ENCODE peak calls at places on chromosome 22, in six cellular contexts. N is activated CD8-positive, alpha-beta memory T cell treated with anti-CD3 and anti-CD28 coated beads for 1 hour; H is HS-27A; O is GM20000; B is NCI-H446 treated with DMSO at 0.1 percent for 48 hours; T is HCEC 1CT. D is an unnamed sample.

GRCh38 chr22:36763576-36763975 is 12.3 kb downstream of the IFT27 start:
- DNase-seq in N (no peak), H (no peak), O (no peak), B (no peak), T (no peak), D (peak)

GRCh38 chr22:33844273-33844672 is 76.0 kb downstream of the LARGE1 start:
- DNase-seq in N (no peak), H (no peak), O (no peak), B (no peak), T (no peak), D (no peak)

GRCh38 chr22:50678651-50679521 is 6.3 kb downstream of the SHANK3 start:
- DNase-seq in N (no peak), H (no peak), O (no peak), B (no peak), T (no peak), D (no peak)

GRCh38 chr22:24706050-24706449 is 68.5 kb downstream of the PIWIL3 start:
- DNase-seq in N (no peak), H (no peak), O (no peak), B (no peak), T (no peak), D (no peak)

GRCh38 chr22:28116261-28116673 is 197.2 kb upstream of the PITPNB start:
- DNase-seq in N (no peak), H (peak), O (no peak), B (peak), T (peak), D (peak)

GRCh38 chr22:19663286-19663815 is 51.0 kb upstream of the SEPTIN5 start:
- DNase-seq in N (no peak), H (peak), O (no peak), B (peak), T (peak), D (peak)

GRCh38 chr22:36760716-36761115 is 15.2 kb downstream of the IFT27 start:
- DNase-seq in N (no peak), H (no peak), O (no peak), B (no peak), T (no peak), D (no peak)

GRCh38 chr22:20137671-20138416 is 6.2 kb downstream of the ZDHHC8 start:
- DNase-seq in N (no peak), H (no peak), O (no peak), B (no peak), T (no peak), D (no peak)

GRCh38 chr22:50674606-50675552 is 2.3 kb downstream of the SHANK3 start:
- DNase-seq in N (no peak), H (no peak), O (peak), B (no peak), T (no peak), D (peak)

GRCh38 chr22:49749885-49750510 is 77.7 kb downstream of the BRD1 start:
- DNase-seq in N (no peak), H (no peak), O (peak), B (no peak), T (no peak), D (no peak)

GRCh38 chr22:49364398-49364797 is 463.3 kb downstream of the BRD1 start:
- DNase-seq in N (no peak), H (no peak), O (no peak), B (no peak), T (no peak), D (no peak)

GRCh38 chr22:45207981-45208664 is 32.6 kb downstream of the KIAA0930 start:
- DNase-seq in N (no peak), H (no peak), O (no peak), B (no peak), T (peak), D (peak)

GRCh38 chr22:44092636-44093220 is 68.6 kb downstream of the PARVB start:
- DNase-seq in N (no peak), H (no peak), O (no peak), B (no peak), T (no peak), D (no peak)

GRCh38 chr22:50236731-50237409 is 8.0 kb downstream of the TUBGCP6 start:
- DNase-seq in N (no peak), H (no peak), O (no peak), B (no peak), T (no peak), D (no peak)

D was measured in foreskin keratinocyte.